ENCODE peak calls at places on chromosomes 5 and 9, in ten cellular contexts. L, I, P, F, Y, C, Z, U, B and H are unnamed samples.

GRCh38 chr9:14293801-14294200 is 20.1 kb downstream of the NFIB start:
- DNase-seq in U (no peak), I (no peak), Z (no peak), B (no peak), F (no peak), C (no peak), P (no peak), L (no peak), Y (no peak), H (no peak)

GRCh38 chr9:127128341-127129072 is 6.1 kb upstream of the ANGPTL2 start:
- DNase-seq in B (peak), Y (peak), Z (no peak), P (peak), L (no peak), I (peak), U (no peak), F (no peak), C (no peak), H (no peak)

GRCh38 chr5:71807909-71808308 is 88.8 kb downstream of the CARTPT start:
- DNase-seq in L (no peak), C (no peak), P (no peak), I (no peak), Z (no peak), Y (no peak), B (no peak), F (no peak), U (no peak), H (no peak)

GRCh38 chr5:139014726-139015125 is 139.6 kb upstream of the LRRTM2 start:
- DNase-seq in Y (no peak), F (no peak), L (no peak), I (peak), P (peak), U (no peak), Z (no peak), B (no peak), C (no peak), H (no peak)

GRCh38 chr9:124805186-124805585 is 28.3 kb downstream of the OLFML2A start:
- DNase-seq in Z (no peak), B (no peak), L (no peak), F (no peak), I (peak), Y (no peak), U (no peak), P (no peak), C (no peak), H (no peak)

GRCh38 chr5:171484460-171484899 is 65.0 kb downstream of the FGF18 start:
- DNase-seq in I (no peak), U (peak), L (peak), F (peak), Y (no peak), P (peak), Z (no peak), B (no peak), C (no peak), H (peak)

GRCh38 chr5:128491291-128491690 is 46.8 kb downstream of the FBN2 start:
- DNase-seq in Y (no peak), P (no peak), L (no peak), I (no peak), Z (no peak), C (no peak), F (no peak), B (no peak), U (no peak), H (no peak)

GRCh38 chr5:33565304-33565703 is 124.5 kb downstream of the TARS1 start:
- DNase-seq in B (peak), L (no peak), F (no peak), Y (peak), P (no peak), I (no peak), U (peak), Z (no peak), C (no peak), H (no peak)

GRCh38 chr9:89991204-89991790 is 386.5 kb downstream of the GADD45G start:
- DNase-seq in Y (no peak), F (no peak), P (no peak), Z (no peak), I (no peak), L (no peak), U (no peak), C (peak), B (no peak), H (no peak)

GRCh38 chr5:128408622-128409021 is 129.4 kb downstream of the FBN2 start:
- DNase-seq in Y (no peak), L (no peak), C (no peak), U (no peak), I (no peak), B (no peak), F (no peak), Z (no peak), P (no peak), H (no peak)